ENCODE peak calls at places on chromosomes 4 and X, in four cellular contexts. V, L, M and P are unnamed samples.

GRCh38 chrX:13377537-13377936 is 57.7 kb upstream of the ATXN3L start:
- DNase-seq in M (no peak), L (no peak), V (no peak), P (no peak)

GRCh38 chr4:164109517-164109916 is 615.0 kb downstream of the TMA16 start:
- DNase-seq in M (no peak), V (no peak), L (no peak), P (no peak)

GRCh38 chr4:158170691-158171455 is 2.0 kb downstream of the GASK1B start:
- DNase-seq in V (no peak), M (no peak), L (no peak), P (peak)

GRCh38 chrX:29687687-29688086 is 527.7 kb upstream of the MAGEB2 start:
- DNase-seq in L (peak), V (no peak), M (no peak), P (peak)

GRCh38 chrX:41381685-41382084 is 47.7 kb downstream of the DDX3X start:
- DNase-seq in L (peak), V (no peak), M (no peak), P (peak)

GRCh38 chr4:147542229-147542990 is 61.5 kb downstream of the EDNRA start:
- DNase-seq in M (no peak), V (no peak), L (no peak), P (no peak)

GRCh38 chr4:1052231-1052671 is 40.8 kb downstream of the FGFRL1 start:
- DNase-seq in M (no peak), V (no peak), L (no peak), P (no peak)

GRCh38 chrX:39011454-39012204 is 210.4 kb downstream of the MID1IP1 start:
- DNase-seq in L (no peak), M (no peak), V (no peak), P (no peak)

GRCh38 chr4:2043396-2044118 is 15.6 kb upstream of the NAT8L start:
- DNase-seq in V (no peak), M (no peak), L (no peak), P (no peak)

GRCh38 chr4:122003335-122003734 is 51.5 kb upstream of the TRPC3 start:
- DNase-seq in L (peak), V (peak), M (no peak), P (peak)

GRCh38 chr4:74845834-74846233 is 51.5 kb upstream of the BTC start:
- DNase-seq in L (no peak), V (no peak), M (no peak), P (no peak)

GRCh38 chr4:185071412-185071811 is 53.1 kb downstream of the HELT start:
- DNase-seq in V (no peak), L (no peak), M (no peak), P (no peak)

GRCh38 chr4:158914178-158914577 is 145.4 kb downstream of the FNIP2 start:
- DNase-seq in V (no peak), L (no peak), M (no peak), P (no peak)

GRCh38 chr4:41192136-41192535 is 22.2 kb downstream of the APBB2 start:
- DNase-seq in L (no peak), M (no peak), V (no peak), P (no peak)

GRCh38 chrX:124194903-124195302 is 137.6 kb upstream of the TEX13D start:
- DNase-seq in V (no peak), M (no peak), L (no peak), P (no peak)

GRCh38 chrX:15564981-15565579 is 35.7 kb downstream of the ACE2 start:
- DNase-seq in M (no peak), V (peak), L (peak), P (peak)

GRCh38 chr4:8828869-8829268 is 42.8 kb downstream of the HMX1 start:
- DNase-seq in V (no peak), M (no peak), L (no peak), P (no peak)

GRCh38 chr4:5787311-5787710 is 76.3 kb downstream of the EVC start:
- DNase-seq in V (no peak), M (no peak), L (no peak), P (no peak)

GRCh38 chr4:99815597-99816011 is 1.0 kb upstream of the DAPP1 start:
- DNase-seq in V (no peak), L (no peak), M (no peak), P (peak)

GRCh38 chr4:52350926-52351325 is 299.8 kb downstream of the SPATA18 start:
- DNase-seq in M (no peak), V (no peak), L (no peak), P (no peak)

GRCh38 chrX:1182211-1182610 is 30.2 kb downstream of the CRLF2 start:
- DNase-seq in M (no peak), V (no peak), L (no peak), P (no peak)

GRCh38 chr4:73847507-73848182 is 5.5 kb upstream of the PF4V1 start:
- DNase-seq in M (no peak), V (no peak), L (no peak), P (no peak)

GRCh38 chr4:151418385-151418784 is 9.4 kb downstream of the FHIP1A start:
- DNase-seq in M (no peak), L (no peak), V (no peak), P (peak)

GRCh38 chrX:41045960-41046567 is 39.2 kb upstream of the USP9X start:
- DNase-seq in V (no peak), L (no peak), M (no peak), P (no peak)

GRCh38 chr4:69196209-69196965 is 18.2 kb downstream of the UGT2B11 start:
- DNase-seq in L (no peak), V (no peak), M (no peak), P (no peak)

GRCh38 chr4:47692691-47693090 is 145.2 kb downstream of the CORIN start:
- DNase-seq in M (no peak), L (no peak), V (no peak), P (no peak)

GRCh38 chr4:476501-476900 is 22.5 kb downstream of the ZNF721 start:
- DNase-seq in V (no peak), L (no peak), M (no peak), P (no peak)